ENCODE peak calls at places on chromosomes 4 and X, in six cellular contexts. C is stimulated activated CD8-positive, alpha-beta memory T cell treated with anti-CD3 and anti-CD28 coated beads, Interleukin-7, amount 100 ng/mL, for 4 hours; B is astrocyte of the cerebellum; D is activated naive CD4-positive, alpha-beta T cell; L is activated CD8-positive, alpha-beta memory T cell treated with anti-CD3 and anti-CD28 coated beads for 4 hours; K is GM23248. T is an unnamed sample.
A peak's percentile ranks its signal among the peaks of the same experiment; 100 is the strongest.

GRCh38 chr4:186298034-186298647 is 32.2 kb downstream of the F11 start:
- DNase-seq in C (no peak), B (no peak), D (no peak), L (no peak), K (no peak), T (no peak)

GRCh38 chrX:3166670-3167455 is 125.6 kb downstream of the ARSF start:
- DNase-seq in C (no peak), B (no peak), D (no peak), L (no peak), K (peak; percentile 14), T (no peak)

GRCh38 chr4:82797591-82798081 is 960 bp downstream of the SCD5 start:
- DNase-seq in C (no peak), B (no peak), D (no peak), L (no peak), K (peak; percentile 64), T (no peak)

GRCh38 chr4:18675586-18675985 is 654.0 kb upstream of the LCORL start:
- DNase-seq in C (no peak), B (no peak), D (no peak), L (no peak), K (no peak), T (no peak)

GRCh38 chr4:167940217-167940616 is 152.1 kb upstream of the ANXA10 start:
- DNase-seq in C (no peak), B (no peak), D (no peak), L (no peak), K (no peak), T (no peak)

GRCh38 chr4:105620640-105621323 is 68.4 kb downstream of the ARHGEF38 start:
- DNase-seq in C (no peak), B (no peak), D (no peak), L (no peak), K (peak; percentile 56), T (no peak)

GRCh38 chr4:134552063-134552462 is 350.5 kb upstream of the PABPC4L start:
- DNase-seq in C (no peak), B (no peak), D (no peak), L (no peak), K (no peak), T (no peak)

GRCh38 chrX:52923781-52924241 is 26.7 kb downstream of the FAM156B start:
- DNase-seq in C (no peak), B (no peak), D (no peak), L (no peak), K (peak; percentile 61), T (no peak)

GRCh38 chrX:2423293-2423692 is 77.5 kb downstream of the DHRSX start:
- DNase-seq in C (no peak), B (no peak), D (no peak), L (no peak), K (peak; percentile 72), T (no peak)

GRCh38 chr4:37685211-37685725 is 908 bp downstream of the RELL1 start:
- DNase-seq in C (peak; percentile 24), B (no peak), D (peak; percentile 19), L (no peak), K (peak; percentile 80), T (no peak)

GRCh38 chrX:100417671-100418070 is 7.6 kb upstream of the PCDH19 start:
- DNase-seq in C (no peak), B (no peak), D (no peak), L (no peak), K (no peak), T (no peak)

GRCh38 chr4:23373269-23373668 is 516.6 kb downstream of the PPARGC1A start:
- DNase-seq in C (no peak), B (peak; percentile 51), D (no peak), L (no peak), K (no peak), T (no peak)

GRCh38 chr4:101356928-101357327 is 9.6 kb upstream of the PPP3CA start:
- DNase-seq in C (no peak), B (peak; percentile 86), D (no peak), L (no peak), K (peak; percentile 87), T (no peak)

GRCh38 chr4:58303456-58303855 is 1193.3 kb upstream of the IGFBP7 start:
- DNase-seq in C (no peak), B (no peak), D (no peak), L (no peak), K (no peak), T (no peak)

GRCh38 chr4:143626134-143626859 is 74.2 kb downstream of the FREM3 start:
- DNase-seq in C (no peak), B (peak; percentile 16), D (no peak), L (no peak), K (peak; percentile 63), T (peak; percentile 17)

GRCh38 chrX:27381419-27381818 is 81.7 kb downstream of the PPP4R3C start:
- DNase-seq in C (no peak), B (no peak), D (no peak), L (no peak), K (no peak), T (no peak)

GRCh38 chrX:151416521-151417048 is 19.6 kb downstream of the VMA21 start:
- DNase-seq in C (no peak), B (no peak), D (no peak), L (no peak), K (no peak), T (no peak)

GRCh38 chr4:156692016-156692415 is 279.6 kb downstream of the PDGFC start:
- DNase-seq in C (no peak), B (no peak), D (no peak), L (no peak), K (no peak), T (no peak)